ENCODE peak calls at places on chromosomes 6 and 20, in four cellular contexts. V is stimulated activated CD8-positive, alpha-beta memory T cell treated with anti-CD3 and anti-CD28 coated beads, Interleukin-15, amount 100 ng/mL, for 4 hours; Y is iris pigment epithelial cell; Z is LHCN-M2. C is an unnamed sample.

GRCh38 chr20:44211177-44212039 is 837 bp upstream of the OSER1 start:
- DNase-seq in V (no peak), Y (peak), Z (peak), C (no peak)

GRCh38 chr20:37294262-37294981 is 5.0 kb downstream of the MANBAL start:
- DNase-seq in V (no peak), Y (peak), Z (no peak), C (no peak)

GRCh38 chr20:49712918-49713778 is 530 bp downstream of the B4GALT5 start:
- DNase-seq in V (no peak), Y (peak), Z (peak), C (no peak)

GRCh38 chr6:133435065-133435728 is 194.0 kb downstream of the EYA4 start:
- DNase-seq in V (no peak), Y (no peak), Z (peak), C (no peak)

GRCh38 chr6:23981923-23982322 is 144.1 kb upstream of the NRSN1 start:
- DNase-seq in V (no peak), Y (no peak), Z (no peak), C (no peak)

GRCh38 chr20:38250607-38251006 is 9.9 kb downstream of the KIAA1755 start:
- DNase-seq in V (no peak), Y (no peak), Z (no peak), C (no peak)

GRCh38 chr6:115582386-115582785 is 478.3 kb downstream of the FRK start:
- DNase-seq in V (no peak), Y (no peak), Z (peak), C (no peak)

GRCh38 chr6:71510057-71510713 is 221.6 kb downstream of the OGFRL1 start:
- DNase-seq in V (no peak), Y (peak), Z (peak), C (no peak)

GRCh38 chr6:127069659-127070279 is 48.7 kb upstream of the RSPO3 start:
- DNase-seq in V (no peak), Y (peak), Z (peak), C (no peak)

GRCh38 chr6:138442663-138443062 is 38.6 kb downstream of the HEBP2 start:
- DNase-seq in V (no peak), Y (peak), Z (no peak), C (no peak)

GRCh38 chr20:48444249-48444648 is 383.6 kb downstream of the PREX1 start:
- DNase-seq in V (no peak), Y (no peak), Z (no peak), C (no peak)

GRCh38 chr6:18422136-18422535 is 35.0 kb downstream of the RNF144B start:
- DNase-seq in V (no peak), Y (no peak), Z (no peak), C (no peak)

C was measured in esophagus squamous epithelium.